ENCODE peak calls at places on chromosomes 3 and 15, in four cellular contexts. One of them, this sample, is unnamed. For H3K27me3 and H3K9me3, the result is how much of the 10 kb centered on the place peaks cover.

GRCh38 chr3:125067225-125067624 is 11.4 kb upstream of the HEG1 start:
- DNase-seq in adrenal gland: no peak
- DNase-seq in heart left ventricle: no peak
- DNase-seq in effector memory CD4-positive, alpha-beta T cell: no peak
- DNase-seq in this sample: no peak

GRCh38 chr3:12895391-12896205 is 54.2 kb upstream of the RPL32 start:
- DNase-seq in adrenal gland: no peak
- DNase-seq in heart left ventricle: no peak
- DNase-seq in effector memory CD4-positive, alpha-beta T cell: no peak
- DNase-seq in this sample: no peak

GRCh38 chr3:112699436-112699978 is 58.6 kb upstream of the CCDC80 start:
- DNase-seq in adrenal gland: no peak
- DNase-seq in heart left ventricle: no peak
- DNase-seq in effector memory CD4-positive, alpha-beta T cell: no peak
- DNase-seq in this sample: no peak

GRCh38 chr3:147941984-147942383 is 532.8 kb downstream of the ZIC1 start:
- DNase-seq in adrenal gland: no peak
- DNase-seq in heart left ventricle: no peak
- DNase-seq in effector memory CD4-positive, alpha-beta T cell: no peak
- DNase-seq in this sample: no peak

GRCh38 chr3:194714122-194714425 is 28.4 kb downstream of the FAM43A start:
- DNase-seq in adrenal gland: no peak
- DNase-seq in heart left ventricle: no peak
- DNase-seq in effector memory CD4-positive, alpha-beta T cell: no peak
- DNase-seq in this sample: no peak

GRCh38 chr3:151770941-151771340 is 37.2 kb downstream of the AADACL2 start:
- DNase-seq in adrenal gland: peak
- DNase-seq in heart left ventricle: peak
- DNase-seq in effector memory CD4-positive, alpha-beta T cell: no peak
- DNase-seq in this sample: no peak

GRCh38 chr15:80856809-80857377 is 77.7 kb downstream of the CEMIP start:
- DNase-seq in adrenal gland: no peak
- DNase-seq in heart left ventricle: peak
- DNase-seq in effector memory CD4-positive, alpha-beta T cell: no peak
- DNase-seq in this sample: no peak

GRCh38 chr15:77420610-77421369 is at the start of gene HMG20A:
- DNase-seq in adrenal gland: peak
- DNase-seq in heart left ventricle: peak
- DNase-seq in effector memory CD4-positive, alpha-beta T cell: peak
- DNase-seq in this sample: peak

GRCh38 chr3:191051037-191051436 is 148.0 kb upstream of the OSTN start:
- DNase-seq in adrenal gland: no peak
- DNase-seq in heart left ventricle: no peak
- DNase-seq in effector memory CD4-positive, alpha-beta T cell: no peak
- DNase-seq in this sample: no peak

GRCh38 chr3:134077649-134078081 is 47.9 kb upstream of the SLCO2A1 start:
- DNase-seq in adrenal gland: no peak
- DNase-seq in heart left ventricle: no peak
- DNase-seq in effector memory CD4-positive, alpha-beta T cell: no peak
- DNase-seq in this sample: no peak

GRCh38 chr3:177221734-177222133 is 24.5 kb upstream of the TBL1XR1 start:
- DNase-seq in adrenal gland: no peak
- DNase-seq in heart left ventricle: no peak
- DNase-seq in effector memory CD4-positive, alpha-beta T cell: no peak
- DNase-seq in this sample: no peak

GRCh38 chr15:52440414-52440813 is 88.3 kb downstream of the MYO5A start:
- DNase-seq in adrenal gland: no peak
- DNase-seq in heart left ventricle: no peak
- DNase-seq in effector memory CD4-positive, alpha-beta T cell: no peak
- DNase-seq in this sample: no peak

GRCh38 chr3:185409957-185410356 is 47.0 kb downstream of the MAP3K13 start:
- DNase-seq in adrenal gland: no peak
- DNase-seq in heart left ventricle: no peak
- DNase-seq in effector memory CD4-positive, alpha-beta T cell: no peak
- DNase-seq in this sample: no peak

GRCh38 chr15:79901958-79902357 is 5.1 kb upstream of the MTHFS start:
- DNase-seq in adrenal gland: no peak
- DNase-seq in heart left ventricle: no peak
- DNase-seq in effector memory CD4-positive, alpha-beta T cell: no peak
- DNase-seq in this sample: no peak

GRCh38 chr3:45180051-45180450 is 33.9 kb upstream of the CDCP1 start:
- DNase-seq in adrenal gland: no peak
- DNase-seq in heart left ventricle: no peak
- DNase-seq in effector memory CD4-positive, alpha-beta T cell: no peak
- DNase-seq in this sample: no peak

GRCh38 chr3:178618197-178618596 is 82.0 kb downstream of the KCNMB2 start:
- DNase-seq in adrenal gland: no peak
- DNase-seq in heart left ventricle: no peak
- DNase-seq in effector memory CD4-positive, alpha-beta T cell: no peak
- DNase-seq in this sample: no peak

GRCh38 chr3:153658151-153658550 is 463.0 kb upstream of the ARHGEF26 start:
- DNase-seq in adrenal gland: no peak
- DNase-seq in heart left ventricle: no peak
- DNase-seq in effector memory CD4-positive, alpha-beta T cell: no peak
- DNase-seq in this sample: no peak

GRCh38 chr3:50123394-50124361 is 31.4 kb upstream of the SEMA3F start:
- DNase-seq in adrenal gland: no peak
- DNase-seq in heart left ventricle: no peak
- DNase-seq in effector memory CD4-positive, alpha-beta T cell: no peak
- DNase-seq in this sample: no peak

GRCh38 chr3:137259709-137260108 is 301.9 kb downstream of the IL20RB start:
- DNase-seq in adrenal gland: no peak
- DNase-seq in heart left ventricle: peak
- DNase-seq in effector memory CD4-positive, alpha-beta T cell: no peak
- DNase-seq in this sample: no peak

GRCh38 chr3:119289371-119289770 is 4.8 kb upstream of the ARHGAP31 start:
- DNase-seq in adrenal gland: no peak
- DNase-seq in heart left ventricle: no peak
- DNase-seq in effector memory CD4-positive, alpha-beta T cell: no peak
- DNase-seq in this sample: no peak

GRCh38 chr3:121942116-121942786 is 48.0 kb downstream of the SLC15A2 start:
- DNase-seq in adrenal gland: no peak
- DNase-seq in heart left ventricle: no peak
- DNase-seq in effector memory CD4-positive, alpha-beta T cell: no peak
- DNase-seq in this sample: no peak

GRCh38 chr3:31984321-31984720 is 2.8 kb downstream of the ZNF860 start:
- DNase-seq in adrenal gland: no peak
- DNase-seq in heart left ventricle: no peak
- DNase-seq in effector memory CD4-positive, alpha-beta T cell: no peak
- DNase-seq in this sample: no peak

GRCh38 chr3:99579246-99579645 is 59.1 kb upstream of the COL8A1 start:
- DNase-seq in adrenal gland: no peak
- DNase-seq in heart left ventricle: no peak
- DNase-seq in effector memory CD4-positive, alpha-beta T cell: no peak
- DNase-seq in this sample: no peak

GRCh38 chr3:159128628-159129027 is 326.8 kb downstream of the MFSD1 start:
- DNase-seq in adrenal gland: no peak
- DNase-seq in heart left ventricle: no peak
- DNase-seq in effector memory CD4-positive, alpha-beta T cell: no peak
- DNase-seq in this sample: no peak

GRCh38 chr3:149080011-149080698 is 6.2 kb downstream of the HLTF start:
- DNase-seq in adrenal gland: no peak
- DNase-seq in heart left ventricle: no peak
- DNase-seq in effector memory CD4-positive, alpha-beta T cell: no peak
- DNase-seq in this sample: no peak

GRCh38 chr15:70199601-70200000 is 101.9 kb upstream of the TLE3 start:
- DNase-seq in adrenal gland: no peak
- DNase-seq in heart left ventricle: no peak
- DNase-seq in effector memory CD4-positive, alpha-beta T cell: no peak
- DNase-seq in this sample: no peak

GRCh38 chr15:63634154-63634553 is 37.0 kb downstream of the FBXL22 start:
- DNase-seq in adrenal gland: no peak
- DNase-seq in heart left ventricle: no peak
- DNase-seq in effector memory CD4-positive, alpha-beta T cell: no peak
- DNase-seq in this sample: no peak

GRCh38 chr15:85646538-85647091 is 148.1 kb downstream of the KLHL25 start:
- DNase-seq in adrenal gland: no peak
- DNase-seq in heart left ventricle: no peak
- DNase-seq in effector memory CD4-positive, alpha-beta T cell: peak
- DNase-seq in this sample: no peak

GRCh38 chr3:152197451-152197850 is 71.3 kb upstream of the MBNL1 start:
- DNase-seq in adrenal gland: no peak
- DNase-seq in heart left ventricle: no peak
- DNase-seq in effector memory CD4-positive, alpha-beta T cell: no peak
- DNase-seq in this sample: no peak

GRCh38 chr15:52652984-52653383 is 26.2 kb downstream of the ATOSA start:
- DNase-seq in adrenal gland: no peak
- DNase-seq in heart left ventricle: no peak
- DNase-seq in effector memory CD4-positive, alpha-beta T cell: no peak
- DNase-seq in this sample: no peak

GRCh38 chr3:174441588-174442316 is 417.4 kb upstream of the NAALADL2 start:
- DNase-seq in adrenal gland: no peak
- DNase-seq in heart left ventricle: no peak
- DNase-seq in effector memory CD4-positive, alpha-beta T cell: no peak
- DNase-seq in this sample: no peak

GRCh38 chr3:58025824-58026579 is 17.8 kb downstream of the FLNB start:
- DNase-seq in adrenal gland: no peak
- DNase-seq in heart left ventricle: no peak
- DNase-seq in effector memory CD4-positive, alpha-beta T cell: no peak
- DNase-seq in this sample: no peak

GRCh38 chr15:26771917-26772587 is 814 bp downstream of the GABRB3 start:
- DNase-seq in adrenal gland: peak
- DNase-seq in heart left ventricle: no peak
- DNase-seq in effector memory CD4-positive, alpha-beta T cell: no peak
- DNase-seq in this sample: no peak

GRCh38 chr15:71577071-71577470 is 233.3 kb upstream of the NR2E3 start:
- DNase-seq in adrenal gland: no peak
- DNase-seq in heart left ventricle: no peak
- DNase-seq in effector memory CD4-positive, alpha-beta T cell: no peak
- DNase-seq in this sample: no peak

GRCh38 chr3:32403663-32404062 is 12.0 kb downstream of the CMTM7 start:
- DNase-seq in adrenal gland: no peak
- DNase-seq in heart left ventricle: no peak
- DNase-seq in effector memory CD4-positive, alpha-beta T cell: no peak
- DNase-seq in this sample: no peak

GRCh38 chr3:53806182-53807116 is 39.8 kb downstream of the CHDH start:
- DNase-seq in adrenal gland: peak
- DNase-seq in heart left ventricle: peak
- DNase-seq in effector memory CD4-positive, alpha-beta T cell: no peak
- DNase-seq in this sample: no peak
- H3K27me3 ChIP-seq in adrenal gland: under half
- H3K27me3 ChIP-seq in heart left ventricle: under half
- H3K27me3 ChIP-seq in effector memory CD4-positive, alpha-beta T cell: under half
- H3K27me3 ChIP-seq in this sample: under half

GRCh38 chr3:52184690-52185089 is 13.3 kb upstream of the ALAS1 start:
- DNase-seq in adrenal gland: no peak
- DNase-seq in heart left ventricle: no peak
- DNase-seq in effector memory CD4-positive, alpha-beta T cell: no peak
- DNase-seq in this sample: no peak
- H3K9me3 ChIP-seq in adrenal gland: under half
- H3K9me3 ChIP-seq in heart left ventricle: under half
- H3K9me3 ChIP-seq in effector memory CD4-positive, alpha-beta T cell: under half
- H3K9me3 ChIP-seq in this sample: under half

GRCh38 chr15:68552344-68552743 is 26.4 kb upstream of the CORO2B start:
- DNase-seq in adrenal gland: no peak
- DNase-seq in heart left ventricle: no peak
- DNase-seq in effector memory CD4-positive, alpha-beta T cell: no peak
- DNase-seq in this sample: no peak
- H3K27ac ChIP-seq in adrenal gland: no peak
- H3K27ac ChIP-seq in heart left ventricle: no peak
- H3K27ac ChIP-seq in effector memory CD4-positive, alpha-beta T cell: no peak
- H3K27ac ChIP-seq in this sample: no peak

GRCh38 chr3:128442070-128442469 is 24.6 kb downstream of the DNAJB8 start:
- DNase-seq in adrenal gland: no peak
- DNase-seq in heart left ventricle: no peak
- DNase-seq in effector memory CD4-positive, alpha-beta T cell: no peak
- DNase-seq in this sample: no peak

GRCh38 chr3:128438488-128439072 is 28.1 kb downstream of the DNAJB8 start:
- DNase-seq in adrenal gland: no peak
- DNase-seq in heart left ventricle: no peak
- DNase-seq in effector memory CD4-positive, alpha-beta T cell: no peak
- DNase-seq in this sample: no peak

GRCh38 chr3:128436214-128436613 is 30.5 kb downstream of the DNAJB8 start:
- DNase-seq in adrenal gland: no peak
- DNase-seq in heart left ventricle: no peak
- DNase-seq in effector memory CD4-positive, alpha-beta T cell: no peak
- DNase-seq in this sample: no peak

GRCh38 chr3:128435561-128435960 is 31.1 kb downstream of the DNAJB8 start:
- DNase-seq in adrenal gland: no peak
- DNase-seq in heart left ventricle: no peak
- DNase-seq in effector memory CD4-positive, alpha-beta T cell: no peak
- DNase-seq in this sample: no peak

DNA sequence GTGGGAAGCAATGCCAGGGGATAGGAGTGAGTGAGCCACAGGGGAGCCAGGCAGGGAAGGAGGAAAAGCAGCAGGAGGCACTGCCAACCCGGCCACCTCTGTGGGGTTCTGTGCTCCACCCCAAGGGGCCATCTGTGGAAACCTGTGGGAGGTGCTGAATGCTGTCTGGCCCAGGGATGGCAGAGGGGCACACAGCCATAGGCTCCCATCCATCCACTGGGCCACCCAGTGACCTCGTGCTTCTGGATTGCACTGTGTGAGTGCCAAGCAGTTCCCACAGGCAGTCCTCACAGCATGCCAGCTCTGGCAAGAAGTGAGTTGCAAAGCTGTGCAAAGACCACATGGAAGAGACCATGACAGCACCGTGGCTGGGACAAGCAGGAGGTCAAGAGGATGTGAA is 27.5 kb downstream of the DNAJB8 start:
- DNase-seq in adrenal gland: no peak
- DNase-seq in heart left ventricle: no peak
- DNase-seq in effector memory CD4-positive, alpha-beta T cell: no peak
- DNase-seq in this sample: no peak
- H3K27me3 ChIP-seq in adrenal gland: under half
- H3K27me3 ChIP-seq in heart left ventricle: under half
- H3K27me3 ChIP-seq in effector memory CD4-positive, alpha-beta T cell: under half
- H3K27me3 ChIP-seq in this sample: under half

GRCh38 chr3:69207036-69207435 is 84.6 kb upstream of the LMOD3 start:
- DNase-seq in adrenal gland: no peak
- DNase-seq in heart left ventricle: no peak
- DNase-seq in effector memory CD4-positive, alpha-beta T cell: no peak
- DNase-seq in this sample: no peak
- H3K9me3 ChIP-seq in adrenal gland: under half
- H3K9me3 ChIP-seq in heart left ventricle: under half
- H3K9me3 ChIP-seq in effector memory CD4-positive, alpha-beta T cell: under half
- H3K9me3 ChIP-seq in this sample: under half

DNA sequence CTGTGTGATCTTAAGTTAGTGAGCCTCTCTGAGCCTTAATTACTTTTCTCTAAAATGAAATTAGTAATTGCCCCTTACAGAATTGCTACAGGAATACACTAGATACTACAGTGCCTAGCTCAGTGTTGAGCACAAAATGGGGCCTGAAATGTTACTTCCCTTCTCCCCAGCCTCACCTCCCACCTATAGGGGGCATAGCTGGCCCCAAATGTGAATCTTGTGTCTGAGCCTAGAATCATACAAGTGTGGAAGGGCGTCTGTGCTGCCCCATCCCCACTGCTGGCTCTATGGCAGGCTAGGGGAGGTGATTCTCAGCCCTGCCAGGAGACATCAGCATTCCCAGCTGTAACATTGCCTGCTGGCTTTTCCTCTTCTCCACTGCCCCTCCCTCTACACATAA is 42.7 kb downstream of the IFT122 start:
- DNase-seq in adrenal gland: no peak
- DNase-seq in heart left ventricle: no peak
- DNase-seq in effector memory CD4-positive, alpha-beta T cell: no peak
- DNase-seq in this sample: no peak
- H3K27ac ChIP-seq in adrenal gland: no peak
- H3K27ac ChIP-seq in heart left ventricle: peak
- H3K27ac ChIP-seq in effector memory CD4-positive, alpha-beta T cell: no peak
- H3K27ac ChIP-seq in this sample: no peak

GRCh38 chr3:158105710-158106438 is at the start of gene SHOX2:
- DNase-seq in adrenal gland: no peak
- DNase-seq in heart left ventricle: peak
- DNase-seq in effector memory CD4-positive, alpha-beta T cell: no peak
- DNase-seq in this sample: no peak
- H3K27me3 ChIP-seq in adrenal gland: half or more
- H3K27me3 ChIP-seq in heart left ventricle: half or more
- H3K27me3 ChIP-seq in effector memory CD4-positive, alpha-beta T cell: half or more
- H3K27me3 ChIP-seq in this sample: under half